ENCODE peak calls at places on chromosome 22, in six cellular contexts. G is left ventricle myocardium inferior, H is Caco-2, X is body of pancreas, F is GM06990, E is fibroblast of mammary gland. D is an unnamed sample.

GRCh38 chr22:24429411-24430365 is 2.3 kb downstream of the ADORA2A start:
- DNase-seq in G (peak), H (no peak), X (no peak), F (peak), E (no peak), D (peak)

GRCh38 chr22:27124336-27125023 is 467.1 kb downstream of the MIAT start:
- DNase-seq in G (peak), H (no peak), X (no peak), F (no peak), E (no peak), D (no peak)

GRCh38 chr22:32327066-32327465 is 30.6 kb upstream of the RFPL3 start:
- DNase-seq in G (no peak), H (no peak), X (no peak), F (no peak), E (peak), D (no peak)

GRCh38 chr22:28867191-28867590 is 16.2 kb upstream of the ZNRF3 start:
- DNase-seq in G (no peak), H (no peak), X (no peak), F (no peak), E (no peak), D (no peak)

GRCh38 chr22:21446128-21446826 is 20.9 kb upstream of the TMEM191C start:
- DNase-seq in G (no peak), H (peak), X (peak), F (no peak), E (no peak), D (no peak)

GRCh38 chr22:27874756-27875155 is 44.3 kb downstream of the PITPNB start:
- DNase-seq in G (no peak), H (no peak), X (no peak), F (no peak), E (no peak), D (no peak)

GRCh38 chr22:46201059-46201757 is 48.9 kb downstream of the CDPF1 start:
- DNase-seq in G (no peak), H (peak), X (peak), F (no peak), E (no peak), D (no peak)

GRCh38 chr22:25966448-25966913 is 202.8 kb upstream of the SEZ6L start:
- DNase-seq in G (no peak), H (no peak), X (no peak), F (no peak), E (no peak), D (peak)

GRCh38 chr22:23829845-23830372 is 8.9 kb downstream of the DERL3 start:
- DNase-seq in G (no peak), H (no peak), X (no peak), F (no peak), E (peak), D (no peak)

GRCh38 chr22:19772673-19773469 is 12.3 kb downstream of the TBX1 start:
- DNase-seq in G (no peak), H (no peak), X (no peak), F (peak), E (no peak), D (no peak)

GRCh38 chr22:22422629-22423112 is 85.9 kb downstream of the ZNF280B start:
- DNase-seq in G (peak), H (peak), X (peak), F (peak), E (peak), D (peak)

DNA sequence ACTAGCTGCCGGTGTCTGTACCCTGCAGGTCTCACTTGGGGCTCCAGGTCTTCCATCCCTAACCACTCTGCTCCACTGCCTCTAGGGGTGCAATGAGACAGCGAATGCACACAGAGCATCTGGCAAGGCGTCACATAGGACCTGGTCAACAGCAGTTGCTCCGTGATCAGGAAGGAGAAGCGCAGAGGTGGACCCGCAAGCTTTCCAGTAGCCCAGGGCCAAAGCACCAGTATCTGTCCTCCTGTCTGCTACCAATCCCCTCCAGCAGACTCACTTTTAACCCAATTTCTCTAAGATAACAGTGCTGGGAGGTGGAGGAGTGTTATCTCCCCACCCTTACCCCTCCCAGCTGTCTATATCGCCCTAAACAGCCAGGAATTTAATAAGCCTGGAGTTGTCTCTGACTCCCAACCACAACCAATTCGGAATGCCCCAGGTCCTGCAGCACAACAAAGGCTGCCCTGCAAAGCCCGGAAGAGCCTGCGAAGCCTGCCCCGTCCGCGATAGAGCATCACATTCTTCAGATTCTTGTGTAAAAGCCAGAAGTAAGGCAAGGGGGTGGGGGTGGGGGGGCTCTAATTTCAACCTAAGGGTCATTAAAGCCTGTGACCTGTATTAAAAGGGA is 19.3 kb downstream of the MYH9 start:
- DNase-seq in G (no peak), H (peak), X (no peak), F (no peak), E (peak), D (no peak)
- H3K4me3 ChIP-seq in G (peak), H (no peak), X (no peak), F (no peak), E (no peak), D (no peak)

GRCh38 chr22:37635157-37635556 is 4.3 kb upstream of the SH3BP1 start:
- DNase-seq in G (no peak), H (no peak), X (no peak), F (no peak), E (no peak), D (no peak)
- H3K4me3 ChIP-seq in G (no peak), H (no peak), X (no peak), F (no peak), E (no peak), D (no peak)

DNA sequence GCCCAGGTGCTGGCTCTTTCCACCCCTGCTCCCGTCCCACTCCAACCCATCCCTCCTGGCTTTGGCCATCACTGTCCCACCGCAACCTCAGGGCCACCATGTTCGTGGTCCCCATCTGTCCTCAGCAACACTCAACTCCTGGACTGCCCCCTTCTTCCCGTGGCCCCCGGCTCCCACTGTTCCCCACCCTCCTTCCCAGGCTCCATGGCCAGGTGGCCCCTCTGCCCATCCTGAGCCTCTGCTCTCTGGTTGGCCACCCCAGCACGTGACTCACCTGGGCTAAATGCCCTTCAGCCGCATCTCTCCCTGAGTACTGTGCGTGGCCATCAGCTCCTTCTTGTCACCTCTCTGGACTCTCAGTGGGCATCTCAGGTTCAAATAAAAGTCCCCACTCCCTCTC is 41.6 kb upstream of the PHF21B start:
- DNase-seq in G (no peak), H (no peak), X (no peak), F (no peak), E (no peak), D (no peak)
- H3K4me3 ChIP-seq in G (no peak), H (no peak), X (no peak), F (no peak), E (no peak), D (no peak)

DNA sequence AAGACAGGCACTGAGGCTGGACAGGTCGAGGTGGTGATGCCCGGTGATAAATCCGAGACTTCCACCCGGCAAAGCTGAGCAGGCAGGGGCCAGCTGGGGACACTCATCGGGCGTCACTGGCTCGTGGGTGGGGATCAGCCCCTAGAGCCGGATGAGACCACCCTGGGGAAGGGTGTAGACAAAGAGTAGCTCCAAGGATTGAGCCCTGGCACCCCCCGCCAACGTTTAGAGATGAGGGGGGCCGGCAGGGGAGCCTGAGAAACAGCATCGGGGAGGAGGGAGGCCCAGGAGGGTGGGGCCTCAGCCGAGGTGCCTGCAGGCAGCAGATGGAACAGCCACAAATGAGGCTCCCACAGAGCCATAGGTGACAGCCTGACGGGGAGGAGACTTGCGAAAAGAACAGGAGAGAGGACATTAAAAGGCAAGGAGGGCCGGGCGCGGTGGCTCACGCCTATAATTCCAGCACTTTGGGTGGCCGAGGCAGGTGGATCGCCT is 27.4 kb upstream of the CBX7 start:
- DNase-seq in G (no peak), H (no peak), X (no peak), F (no peak), E (no peak), D (no peak)
- H3K4me3 ChIP-seq in G (no peak), H (no peak), X (no peak), F (no peak), E (no peak), D (no peak)